ENCODE peak calls at places on chromosome 3, in six cellular contexts. D is SK-N-SH, Y is HCT116, C is K562, M is HepG2, T is GM12878. X is an unnamed sample.

GRCh38 chr3:66303556-66303955 is 82.8 kb downstream of the SLC25A26 start:
- DNase-seq in D (no peak), Y (no peak), C (no peak), M (no peak), T (no peak), X (no peak)

GRCh38 chr3:187943677-187944390 is 198.6 kb upstream of the BCL6 start:
- DNase-seq in D (no peak), Y (no peak), C (no peak), M (peak; percentile 22), T (no peak), X (no peak)

GRCh38 chr3:64454179-64454578 is 228.9 kb upstream of the PRICKLE2 start:
- DNase-seq in D (no peak), Y (no peak), C (no peak), M (no peak), T (no peak), X (no peak)

GRCh38 chr3:106425021-106425420 is 556.2 kb upstream of the CBLB start:
- DNase-seq in D (no peak), Y (no peak), C (no peak), M (no peak), T (no peak), X (no peak)

GRCh38 chr3:11589706-11590105 is 54.0 kb downstream of the VGLL4 start:
- DNase-seq in D (no peak), Y (no peak), C (no peak), M (no peak), T (no peak), X (no peak)

GRCh38 chr3:140568842-140569520 is 108.9 kb upstream of the TRIM42 start:
- DNase-seq in D (no peak), Y (no peak), C (no peak), M (no peak), T (no peak), X (no peak)

GRCh38 chr3:188914556-188914955 is 257.2 kb upstream of the TPRG1 start:
- DNase-seq in D (no peak), Y (no peak), C (no peak), M (no peak), T (no peak), X (no peak)

GRCh38 chr3:105715372-105715771 is 153.4 kb downstream of the CBLB start:
- DNase-seq in D (no peak), Y (no peak), C (no peak), M (no peak), T (no peak), X (no peak)

GRCh38 chr3:5264896-5265770 is 77.6 kb downstream of the EDEM1 start:
- DNase-seq in D (no peak), Y (no peak), C (no peak), M (no peak), T (no peak), X (no peak)

GRCh38 chr3:140580746-140581145 is 97.1 kb upstream of the TRIM42 start:
- DNase-seq in D (no peak), Y (no peak), C (no peak), M (no peak), T (no peak), X (no peak)

GRCh38 chr3:166731701-166732100 is 648.4 kb downstream of the ZBBX start:
- DNase-seq in D (no peak), Y (no peak), C (no peak), M (no peak), T (no peak), X (no peak)

GRCh38 chr3:100489118-100489517 is 3.3 kb upstream of the TMEM45A start:
- DNase-seq in D (no peak), Y (no peak), C (no peak), M (no peak), T (no peak), X (no peak)

GRCh38 chr3:3666664-3667063 is 132.6 kb upstream of the LRRN1 start:
- DNase-seq in D (no peak), Y (no peak), C (no peak), M (no peak), T (peak; percentile 56), X (no peak)

GRCh38 chr3:167876603-167877325 is 141.2 kb downstream of the SERPINI1 start:
- DNase-seq in D (no peak), Y (peak; percentile 15), C (no peak), M (no peak), T (no peak), X (no peak)

GRCh38 chr3:141266797-141267555 is 35.4 kb downstream of the PXYLP1 start:
- DNase-seq in D (no peak), Y (no peak), C (no peak), M (no peak), T (no peak), X (no peak)

GRCh38 chr3:194852836-194853508 is 167.3 kb downstream of the FAM43A start:
- DNase-seq in D (no peak), Y (no peak), C (no peak), M (no peak), T (no peak), X (no peak)

GRCh38 chr3:6571448-6571847 is 289.5 kb upstream of the GRM7 start:
- DNase-seq in D (no peak), Y (no peak), C (no peak), M (peak; percentile 2), T (no peak), X (no peak)

GRCh38 chr3:72245183-72245811 is 460.3 kb upstream of the PROK2 start:
- DNase-seq in D (peak; percentile 51), Y (no peak), C (no peak), M (no peak), T (no peak), X (no peak)

GRCh38 chr3:138467905-138468304 is 33.5 kb downstream of the ESYT3 start:
- DNase-seq in D (no peak), Y (no peak), C (no peak), M (no peak), T (no peak), X (no peak)

GRCh38 chr3:169923189-169923588 is 11.8 kb downstream of the SAMD7 start:
- DNase-seq in D (peak; percentile 76), Y (no peak), C (no peak), M (peak; percentile 6), T (no peak), X (no peak)

GRCh38 chr3:194996746-194997145 is 274.2 kb downstream of the XXYLT1 start:
- DNase-seq in D (no peak), Y (no peak), C (no peak), M (no peak), T (no peak), X (no peak)

GRCh38 chr3:128409621-128410581 is 56.8 kb downstream of the DNAJB8 start:
- DNase-seq in D (no peak), Y (no peak), C (peak; percentile 72), M (no peak), T (no peak), X (no peak)
- H3K4me1 ChIP-seq in D (peaks cover 93% of the 10 kb centered on the region), Y (peaks cover 3% of the 10 kb centered on the region), C (peaks cover 59% of the 10 kb centered on the region), M (peaks cover 12% of the 10 kb centered on the region), T (no peaks in the 10 kb centered on the region), X (peaks cover 29% of the 10 kb centered on the region)

DNA sequence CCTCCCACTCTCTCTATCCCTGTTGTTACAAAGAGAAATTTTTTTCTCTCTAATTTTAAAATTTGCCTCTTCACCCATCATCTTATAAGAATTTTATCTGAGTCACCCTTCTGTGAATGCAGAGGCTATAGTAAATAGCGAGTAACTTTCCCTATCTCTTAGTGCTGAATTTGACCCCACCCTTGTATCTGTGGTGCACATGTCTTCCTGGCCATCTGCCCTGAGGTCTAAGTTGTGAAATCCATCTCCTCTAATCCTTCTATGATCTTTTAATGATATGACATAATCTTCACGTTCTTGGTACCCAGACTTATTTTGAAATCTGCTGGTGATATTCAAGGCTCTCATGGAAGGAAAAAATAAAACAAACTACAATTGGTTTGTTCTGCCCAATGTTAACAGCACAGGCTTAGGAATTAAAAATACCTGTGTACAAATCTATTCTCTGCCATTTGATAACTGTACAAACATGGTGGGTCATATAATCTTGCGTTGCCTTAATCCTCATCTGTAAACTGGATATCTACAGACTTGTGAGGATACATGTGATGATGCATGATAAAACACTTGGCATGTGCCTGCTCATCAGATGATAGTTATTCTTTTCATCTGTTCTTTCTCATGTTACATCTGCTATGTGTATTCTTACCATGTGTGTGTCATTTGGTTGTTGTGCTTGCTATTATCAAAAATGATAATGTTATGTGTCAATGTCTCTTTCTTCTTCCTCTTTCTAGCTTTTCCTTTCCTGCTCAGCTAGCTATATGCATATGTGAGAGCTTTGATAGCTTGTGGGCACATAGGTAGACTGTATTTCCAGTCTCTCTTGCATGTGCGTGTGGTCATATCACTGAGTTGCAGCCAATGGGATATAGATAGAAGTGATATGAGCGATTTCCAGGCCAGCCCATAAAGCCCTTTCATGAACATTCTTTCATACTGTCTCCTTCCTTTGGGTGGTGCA is 13.7 kb upstream of the CCR3 start:
- DNase-seq in D (no peak), Y (no peak), C (no peak), M (no peak), T (no peak), X (no peak)
- TF ChIP-seq SIN3A in D (no peak), Y (no peak), C (no peak), M (no peak), T (no peak), X (no peak)

GRCh38 chr3:81585057-81585456 is 176.4 kb downstream of the GBE1 start:
- DNase-seq in D (no peak), Y (no peak), C (no peak), M (no peak), T (no peak), X (no peak)
- TF ChIP-seq REST in D (no peak), Y (no peak), C (no peak), M (no peak), T (no peak), X (no peak)

GRCh38 chr3:9918261-9919038 is 1.6 kb downstream of the IL17RC start:
- DNase-seq in D (no peak), Y (no peak), C (no peak), M (no peak), T (no peak), X (no peak)

GRCh38 chr3:9915252-9916141 is 1.4 kb upstream of the IL17RC start:
- DNase-seq in D (peak; percentile 81), Y (no peak), C (no peak), M (peak; percentile 36), T (no peak), X (no peak)

GRCh38 chr3:9916346-9916733 is 558 bp upstream of the IL17RC start:
- DNase-seq in D (no peak), Y (no peak), C (no peak), M (no peak), T (no peak), X (no peak)

GRCh38 chr3:9917820-9918219 is 922 bp downstream of the IL17RC start:
- DNase-seq in D (no peak), Y (no peak), C (no peak), M (no peak), T (no peak), X (no peak)

DNA sequence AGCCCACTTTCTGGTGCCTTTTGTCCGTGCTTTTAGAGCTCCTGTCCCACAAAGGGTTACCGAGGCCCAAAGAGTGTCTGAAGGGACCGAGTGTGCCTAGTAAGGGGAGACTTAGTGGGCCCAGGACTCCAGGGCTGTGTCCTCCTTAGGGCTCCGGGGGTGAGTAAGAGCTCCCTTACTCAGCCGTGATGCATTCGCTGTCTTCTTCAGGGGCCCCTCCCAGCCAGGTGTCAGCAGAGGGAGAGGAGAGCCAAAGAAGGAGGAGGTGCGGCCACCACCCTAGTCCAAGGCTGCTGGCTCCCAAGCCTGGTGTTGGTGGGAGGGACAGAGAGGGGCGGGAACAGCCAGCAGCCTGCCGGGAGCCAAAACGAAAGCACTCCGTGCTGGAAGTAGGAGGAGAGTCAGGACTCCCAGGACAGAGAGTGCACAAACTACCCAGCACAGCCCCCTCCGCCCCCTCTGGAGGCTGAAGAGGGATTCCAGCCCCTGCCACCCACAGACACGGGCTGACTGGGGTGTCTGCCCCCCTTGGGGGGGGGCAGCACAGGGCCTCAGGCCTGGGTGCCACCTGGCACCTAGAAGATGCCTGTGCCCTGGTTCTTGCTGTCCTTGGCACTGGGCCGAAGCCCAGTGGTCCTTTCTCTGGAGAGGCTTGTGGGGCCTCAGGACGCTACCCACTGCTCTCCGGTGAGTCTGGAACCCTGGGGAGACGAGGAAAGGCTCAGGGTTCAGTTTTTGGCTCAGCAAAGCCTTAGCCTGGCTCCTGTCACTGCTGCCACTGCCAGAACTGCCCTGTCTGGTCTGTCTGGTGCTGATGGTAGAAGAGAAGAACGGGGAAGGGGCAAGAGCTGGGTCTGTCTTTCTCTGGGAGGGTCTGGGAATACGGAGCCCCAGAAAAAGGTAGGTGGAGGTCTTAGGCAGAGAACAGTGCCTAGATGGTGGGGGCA is at the start of gene IL17RC:
- DNase-seq in D (peak; percentile 70), Y (peak; percentile 72), C (peak; percentile 91), M (peak; percentile 83), T (no peak), X (no peak)
- H3K4me1 ChIP-seq in D (peaks cover 44% of the 10 kb centered on the region), Y (peaks cover 6% of the 10 kb centered on the region), C (peaks cover 22% of the 10 kb centered on the region), M (peaks cover 38% of the 10 kb centered on the region), T (peaks cover 10% of the 10 kb centered on the region), X (peaks cover 25% of the 10 kb centered on the region)

X was measured in Panc1.